ENCODE peak calls at places on chromosome 7, in six cellular contexts. T is neural progenitor cell; M is C1 segment of cervical spinal cord; I is stimulated activated CD4-positive, alpha-beta T cell treated with anti-CD3 and anti-CD28 coated beads, Interleukin-4, amount 100 ng/mL, for 1 hour; O is fibroblast of the aortic adventitia; S is chondrocyte. Y is an unnamed sample.

GRCh38 chr7:96312502-96312901 is 9.4 kb downstream of the SLC25A13 start:
- DNase-seq in T (no peak), M (no peak), I (no peak), O (no peak), S (no peak), Y (no peak)

GRCh38 chr7:86920154-86920553 is 139.3 kb downstream of the ELAPOR2 start:
- DNase-seq in T (no peak), M (no peak), I (no peak), O (no peak), S (no peak), Y (no peak)

GRCh38 chr7:12475362-12476063 is 71.8 kb upstream of the VWDE start:
- DNase-seq in T (peak; percentile 74), M (no peak), I (no peak), O (peak; percentile 51), S (no peak), Y (peak; percentile 64)

GRCh38 chr7:115825736-115826135 is 204.8 kb downstream of the TFEC start:
- DNase-seq in T (no peak), M (no peak), I (no peak), O (peak; percentile 49), S (no peak), Y (no peak)

GRCh38 chr7:27377988-27378387 is 135.4 kb downstream of the EVX1 start:
- DNase-seq in T (no peak), M (no peak), I (no peak), O (no peak), S (no peak), Y (no peak)

GRCh38 chr7:66307591-66308215 is 102.6 kb downstream of the TPST1 start:
- DNase-seq in T (no peak), M (no peak), I (no peak), O (peak; percentile 40), S (no peak), Y (no peak)

GRCh38 chr7:65910237-65910636 is 37.4 kb downstream of the VKORC1L1 start:
- DNase-seq in T (no peak), M (no peak), I (no peak), O (peak; percentile 43), S (no peak), Y (no peak)

GRCh38 chr7:143892527-143893300 is 9.3 kb downstream of the TCAF1 start:
- DNase-seq in T (peak; percentile 66), M (no peak), I (no peak), O (peak; percentile 20), S (no peak), Y (no peak)

GRCh38 chr7:102258749-102259107 is 27.9 kb upstream of the SH2B2 start:
- DNase-seq in T (no peak), M (no peak), I (no peak), O (no peak), S (no peak), Y (peak; percentile 29)